ENCODE peak calls at places on chromosomes 16 and 17, in eight cellular contexts. One of them, this sample, is unnamed.

GRCh38 chr17:78789149-78789662 is 7.1 kb upstream of the CYTH1 start:
- DNase-seq in ovary: peak; percentile 14
- DNase-seq in GM23338: no peak
- DNase-seq in body of pancreas: peak; percentile 39
- DNase-seq in colonic mucosa: no peak
- DNase-seq in astrocyte: no peak
- DNase-seq in neural progenitor cell: no peak
- DNase-seq in HL-60: no peak
- DNase-seq in this sample: no peak

GRCh38 chr16:89172901-89173628 is 1.5 kb downstream of the CDH15 start:
- DNase-seq in ovary: no peak
- DNase-seq in GM23338: no peak
- DNase-seq in body of pancreas: no peak
- DNase-seq in colonic mucosa: no peak
- DNase-seq in astrocyte: no peak
- DNase-seq in neural progenitor cell: peak; percentile 30
- DNase-seq in HL-60: no peak
- DNase-seq in this sample: no peak

GRCh38 chr17:10069301-10069700 is 129.1 kb downstream of the GAS7 start:
- DNase-seq in ovary: peak; percentile 71
- DNase-seq in GM23338: no peak
- DNase-seq in body of pancreas: peak; percentile 54
- DNase-seq in colonic mucosa: no peak
- DNase-seq in astrocyte: no peak
- DNase-seq in neural progenitor cell: no peak
- DNase-seq in HL-60: no peak
- DNase-seq in this sample: no peak

GRCh38 chr17:81295678-81296381 is 723 bp upstream of the SLC38A10 start:
- DNase-seq in ovary: no peak
- DNase-seq in GM23338: peak; percentile 81
- DNase-seq in body of pancreas: peak; percentile 89
- DNase-seq in colonic mucosa: peak; percentile 80
- DNase-seq in astrocyte: peak; percentile 43
- DNase-seq in neural progenitor cell: peak; percentile 70
- DNase-seq in HL-60: peak; percentile 75
- DNase-seq in this sample: peak; percentile 84

GRCh38 chr16:66553223-66553622 is 847 bp downstream of the CKLF start:
- DNase-seq in ovary: no peak
- DNase-seq in GM23338: no peak
- DNase-seq in body of pancreas: no peak
- DNase-seq in colonic mucosa: peak; percentile 56
- DNase-seq in astrocyte: no peak
- DNase-seq in neural progenitor cell: no peak
- DNase-seq in HL-60: no peak
- DNase-seq in this sample: no peak

GRCh38 chr17:16938031-16938430 is 33.9 kb downstream of the TNFRSF13B start:
- DNase-seq in ovary: no peak
- DNase-seq in GM23338: no peak
- DNase-seq in body of pancreas: no peak
- DNase-seq in colonic mucosa: no peak
- DNase-seq in astrocyte: no peak
- DNase-seq in neural progenitor cell: no peak
- DNase-seq in HL-60: no peak
- DNase-seq in this sample: no peak

GRCh38 chr16:14291941-14292825 is 221.1 kb downstream of the MRTFB start:
- DNase-seq in ovary: peak; percentile 2
- DNase-seq in GM23338: no peak
- DNase-seq in body of pancreas: no peak
- DNase-seq in colonic mucosa: no peak
- DNase-seq in astrocyte: no peak
- DNase-seq in neural progenitor cell: no peak
- DNase-seq in HL-60: no peak
- DNase-seq in this sample: no peak

GRCh38 chr16:11177578-11178130 is 78.3 kb downstream of the SOCS1 start:
- DNase-seq in ovary: no peak
- DNase-seq in GM23338: no peak
- DNase-seq in body of pancreas: no peak
- DNase-seq in colonic mucosa: no peak
- DNase-seq in astrocyte: no peak
- DNase-seq in neural progenitor cell: no peak
- DNase-seq in HL-60: no peak
- DNase-seq in this sample: no peak

GRCh38 chr16:79316004-79316458 is 284.5 kb downstream of the MAF start:
- DNase-seq in ovary: no peak
- DNase-seq in GM23338: no peak
- DNase-seq in body of pancreas: no peak
- DNase-seq in colonic mucosa: no peak
- DNase-seq in astrocyte: no peak
- DNase-seq in neural progenitor cell: no peak
- DNase-seq in HL-60: no peak
- DNase-seq in this sample: no peak

DNA sequence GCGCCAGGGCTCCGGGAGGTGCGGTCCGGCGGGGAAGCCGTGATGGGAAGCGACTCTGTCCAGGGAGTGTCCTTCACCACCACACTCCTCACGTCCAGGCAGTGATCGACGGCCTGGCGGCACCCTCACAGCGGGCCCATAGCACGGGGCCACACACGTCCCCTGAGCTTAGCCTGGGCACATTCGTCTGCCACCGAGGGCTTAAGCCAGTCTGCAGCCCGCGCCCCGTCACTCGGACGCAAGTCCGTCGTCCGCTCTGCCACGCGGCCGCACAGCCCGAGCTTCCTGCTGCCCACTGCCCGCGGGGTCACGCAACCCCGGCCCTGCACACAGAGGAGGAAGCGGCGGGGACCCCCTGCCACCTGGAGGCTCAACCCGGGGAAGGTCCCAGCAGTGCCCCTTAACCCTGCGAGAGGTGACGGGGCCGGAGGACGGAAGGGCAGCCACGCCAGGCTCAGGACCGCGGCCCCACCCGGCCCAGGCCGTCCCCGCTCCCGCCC is 3.0 kb upstream of the TBX2 start:
- DNase-seq in ovary: no peak
- DNase-seq in GM23338: no peak
- DNase-seq in body of pancreas: no peak
- DNase-seq in colonic mucosa: no peak
- DNase-seq in astrocyte: no peak
- DNase-seq in neural progenitor cell: no peak
- DNase-seq in HL-60: no peak
- DNase-seq in this sample: no peak
- H3K27me3 ChIP-seq in ovary: peaks cover 8% of the 10 kb centered on the region
- H3K27me3 ChIP-seq in GM23338: peaks cover 97% of the 10 kb centered on the region
- H3K27me3 ChIP-seq in body of pancreas: peaks cover 47% of the 10 kb centered on the region
- H3K27me3 ChIP-seq in colonic mucosa: peaks cover 58% of the 10 kb centered on the region
- H3K27me3 ChIP-seq in astrocyte: peaks cover 23% of the 10 kb centered on the region
- H3K27me3 ChIP-seq in neural progenitor cell: peaks cover 98% of the 10 kb centered on the region
- H3K27me3 ChIP-seq in HL-60: peaks cover 52% of the 10 kb centered on the region
- H3K27me3 ChIP-seq in this sample: peaks cover 82% of the 10 kb centered on the region

DNA sequence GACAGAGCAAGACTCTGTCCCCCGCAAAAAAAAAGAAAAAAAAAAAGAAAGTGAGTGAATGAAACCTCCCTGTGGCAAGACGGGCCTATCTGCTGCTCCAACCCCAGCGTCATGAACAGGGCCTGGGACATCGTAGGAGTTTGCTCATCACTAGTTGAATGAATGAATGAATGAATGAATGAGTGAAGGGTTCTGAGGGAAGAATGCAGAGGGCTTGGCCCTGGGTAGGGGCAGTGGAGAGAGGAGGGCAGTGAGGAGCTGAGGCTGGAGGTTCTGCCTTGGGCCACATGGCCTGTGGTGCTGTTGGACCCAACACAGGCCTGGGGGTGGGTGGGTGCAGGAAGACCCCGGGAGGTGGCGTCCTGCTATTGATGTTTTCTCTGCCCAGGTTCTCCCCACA is 125.5 kb upstream of the CIBAR2 start:
- DNase-seq in ovary: no peak
- DNase-seq in GM23338: no peak
- DNase-seq in body of pancreas: no peak
- DNase-seq in colonic mucosa: no peak
- DNase-seq in astrocyte: no peak
- DNase-seq in neural progenitor cell: no peak
- DNase-seq in HL-60: no peak
- DNase-seq in this sample: no peak
- TF ChIP-seq CTCF in ovary: no peak
- TF ChIP-seq CTCF in GM23338: no peak
- TF ChIP-seq CTCF in body of pancreas: no peak
- TF ChIP-seq CTCF in colonic mucosa: no peak
- TF ChIP-seq CTCF in astrocyte: no peak
- TF ChIP-seq CTCF in neural progenitor cell: no peak
- TF ChIP-seq CTCF in HL-60: no peak
- TF ChIP-seq CTCF in this sample: no peak

DNA sequence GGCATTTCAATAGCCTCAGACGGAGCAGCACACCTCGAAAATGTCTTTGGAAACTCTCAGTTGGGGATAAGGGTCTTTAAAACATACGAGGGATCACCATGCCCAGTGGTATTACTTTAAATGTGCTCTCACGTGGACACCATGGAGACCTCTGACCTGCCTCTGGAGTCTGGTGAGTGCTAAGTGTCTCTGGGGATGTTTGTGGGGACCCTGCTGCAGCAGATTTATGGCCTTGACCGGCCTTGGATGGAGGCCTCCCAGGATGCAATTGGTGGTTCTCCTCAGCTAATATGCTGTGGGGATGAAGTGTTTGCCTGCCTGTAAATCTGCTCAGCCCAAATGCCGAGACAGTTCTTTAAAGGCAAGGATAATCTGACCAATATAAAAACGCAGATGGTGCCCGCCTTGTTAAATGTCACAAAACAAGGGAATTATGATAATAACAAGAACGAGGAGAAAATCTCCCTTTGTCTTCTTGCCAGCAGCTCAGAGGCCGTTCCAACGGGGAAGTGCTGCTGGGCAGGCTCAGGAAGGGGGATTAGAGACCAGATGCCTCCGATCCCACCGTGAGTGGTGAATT is 154.4 kb downstream of the ABCC12 start:
- DNase-seq in ovary: no peak
- DNase-seq in GM23338: no peak
- DNase-seq in body of pancreas: no peak
- DNase-seq in colonic mucosa: no peak
- DNase-seq in astrocyte: no peak
- DNase-seq in neural progenitor cell: no peak
- DNase-seq in HL-60: no peak
- DNase-seq in this sample: no peak
- H3K27ac ChIP-seq in ovary: no peak overlapping the region
- H3K27ac ChIP-seq in GM23338: no peak overlapping the region
- H3K27ac ChIP-seq in body of pancreas: no peak overlapping the region
- H3K27ac ChIP-seq in colonic mucosa: no peak overlapping the region
- H3K27ac ChIP-seq in astrocyte: no peak overlapping the region
- H3K27ac ChIP-seq in neural progenitor cell: no peak overlapping the region
- H3K27ac ChIP-seq in HL-60: no peak overlapping the region
- H3K27ac ChIP-seq in this sample: no peak overlapping the region

GRCh38 chr16:776824-777223 is 11.4 kb downstream of the RPUSD1 start:
- DNase-seq in ovary: no peak
- DNase-seq in GM23338: no peak
- DNase-seq in body of pancreas: no peak
- DNase-seq in colonic mucosa: no peak
- DNase-seq in astrocyte: no peak
- DNase-seq in neural progenitor cell: no peak
- DNase-seq in HL-60: no peak
- DNase-seq in this sample: no peak
- H3K27me3 ChIP-seq in ovary: no peaks in the 10 kb centered on the region
- H3K27me3 ChIP-seq in GM23338: no peaks in the 10 kb centered on the region
- H3K27me3 ChIP-seq in body of pancreas: no peaks in the 10 kb centered on the region
- H3K27me3 ChIP-seq in colonic mucosa: peaks cover 7% of the 10 kb centered on the region
- H3K27me3 ChIP-seq in astrocyte: no peaks in the 10 kb centered on the region
- H3K27me3 ChIP-seq in neural progenitor cell: peaks cover 38% of the 10 kb centered on the region
- H3K27me3 ChIP-seq in HL-60: peaks cover 6% of the 10 kb centered on the region
- H3K27me3 ChIP-seq in this sample: peaks cover 11% of the 10 kb centered on the region